ENCODE peak calls at places on chromosomes 16 and 17, in eight cellular contexts. B is neural progenitor cell, L is psoas muscle, W is thoracic aorta, Q is heart right ventricle, V is GM12878, T is cardiac muscle cell, C is PC-3. D is an unnamed sample.

GRCh38 chr17:33389506-33390141 is 96.5 kb upstream of the ASIC2 start:
- DNase-seq in T (peak), C (no peak), B (no peak), L (no peak), Q (no peak), W (no peak), V (no peak), D (no peak)

GRCh38 chr16:80285089-80285488 is 255.7 kb upstream of the DYNLRB2 start:
- DNase-seq in Q (no peak), T (no peak), L (no peak), B (no peak), V (no peak), C (no peak), W (no peak), D (no peak)

GRCh38 chr16:30186444-30186781 is 3.0 kb downstream of the CORO1A start:
- DNase-seq in Q (no peak), L (no peak), T (no peak), V (no peak), W (no peak), B (no peak), C (no peak), D (no peak)

GRCh38 chr17:51510940-51511339 is 250.6 kb downstream of the UTP18 start:
- DNase-seq in C (no peak), T (no peak), L (no peak), V (no peak), Q (no peak), W (no peak), B (no peak), D (no peak)

GRCh38 chr16:61936522-61936921 is 99.7 kb downstream of the CDH8 start:
- DNase-seq in C (peak), T (no peak), B (peak), V (no peak), L (no peak), Q (no peak), W (no peak), D (no peak)

GRCh38 chr17:27915715-27916114 is 22.6 kb upstream of the LYRM9 start:
- DNase-seq in T (no peak), Q (no peak), B (peak), L (no peak), V (no peak), C (no peak), W (no peak), D (no peak)

GRCh38 chr17:1012823-1013728 is 16.1 kb downstream of the TIMM22 start:
- DNase-seq in B (no peak), C (no peak), T (no peak), L (no peak), V (no peak), Q (no peak), W (no peak), D (no peak)

GRCh38 chr16:67661101-67661661 is 421 bp downstream of the PARD6A start:
- DNase-seq in V (no peak), W (no peak), Q (no peak), L (no peak), C (peak), T (peak), B (peak), D (no peak)

GRCh38 chr17:34980681-34981537 is 597 bp downstream of the LIG3 start:
- DNase-seq in C (peak), L (peak), B (peak), V (peak), T (peak), W (peak), Q (peak), D (peak)

GRCh38 chr16:86740817-86741799 is 162.8 kb downstream of the FOXL1 start:
- DNase-seq in V (no peak), T (peak), Q (peak), C (peak), B (peak), W (peak), L (peak), D (no peak)

GRCh38 chr17:79830763-79831366 is 8.4 kb downstream of the CBX4 start:
- DNase-seq in T (no peak), B (no peak), Q (no peak), W (no peak), C (no peak), V (no peak), L (no peak), D (no peak)

GRCh38 chr17:78421534-78422266 is 43.3 kb downstream of the PGS1 start:
- DNase-seq in T (peak), Q (peak), C (peak), B (peak), W (peak), V (peak), L (peak), D (peak)

GRCh38 chr17:39152134-39152884 is 872 bp upstream of the PLXDC1 start:
- DNase-seq in Q (peak), T (no peak), V (no peak), L (no peak), C (no peak), B (peak), W (no peak), D (peak)

GRCh38 chr17:65678534-65678933 is 117.1 kb upstream of the AXIN2 start:
- DNase-seq in V (no peak), W (no peak), T (no peak), Q (no peak), C (no peak), L (no peak), B (no peak), D (no peak)

GRCh38 chr17:37124074-37124824 is 175.5 kb downstream of the AATF start:
- DNase-seq in W (no peak), L (no peak), Q (no peak), V (no peak), B (no peak), T (peak), C (no peak), D (no peak)

GRCh38 chr17:38451030-38451839 is 23.0 kb downstream of the ARHGAP23 start:
- DNase-seq in Q (peak), C (no peak), V (no peak), B (peak), L (no peak), W (no peak), T (peak), D (no peak)

GRCh38 chr16:67445441-67445912 is 14.6 kb downstream of the HSD11B2 start:
- DNase-seq in T (no peak), B (no peak), L (no peak), V (no peak), C (no peak), Q (peak), W (no peak), D (no peak)

GRCh38 chr16:48978501-48978900 is 303.1 kb downstream of the CBLN1 start:
- DNase-seq in W (no peak), Q (no peak), T (no peak), V (no peak), L (no peak), C (no peak), B (no peak), D (no peak)

GRCh38 chr17:83062818-83063671 is 16.4 kb upstream of the METRNL start:
- DNase-seq in Q (peak), T (no peak), W (peak), B (no peak), L (no peak), C (no peak), V (no peak), D (no peak)

GRCh38 chr17:80082403-80083135 is 18.8 kb upstream of the GAA start:
- DNase-seq in L (peak), W (no peak), B (peak), V (no peak), T (peak), Q (peak), C (peak), D (peak)

GRCh38 chr17:17814162-17815061 is 22.4 kb downstream of the SREBF1 start:
- DNase-seq in V (no peak), B (no peak), W (no peak), C (no peak), L (peak), Q (no peak), T (no peak), D (no peak)

GRCh38 chr17:42913527-42913926 is 12.9 kb downstream of the G6PC1 start:
- DNase-seq in W (no peak), V (no peak), Q (no peak), C (peak), B (no peak), T (no peak), L (no peak), D (no peak)

GRCh38 chr17:19756551-19756950 is 8.5 kb upstream of the ALDH3A1 start:
- DNase-seq in Q (no peak), W (no peak), B (no peak), L (no peak), T (peak), V (no peak), C (no peak), D (no peak)

GRCh38 chr16:65120811-65121721 is 797 bp downstream of the CDH11 start:
- DNase-seq in T (peak), Q (peak), L (no peak), C (no peak), B (peak), W (no peak), V (no peak), D (no peak)

GRCh38 chr17:62601438-62601837 is 26.0 kb upstream of the MRC2 start:
- DNase-seq in C (no peak), B (no peak), V (no peak), T (peak), L (no peak), W (no peak), Q (no peak), D (no peak)

GRCh38 chr17:40284085-40284713 is 3.5 kb upstream of the CDC6 start:
- DNase-seq in C (peak), W (no peak), V (no peak), Q (no peak), L (no peak), B (no peak), T (peak), D (no peak)

DNA sequence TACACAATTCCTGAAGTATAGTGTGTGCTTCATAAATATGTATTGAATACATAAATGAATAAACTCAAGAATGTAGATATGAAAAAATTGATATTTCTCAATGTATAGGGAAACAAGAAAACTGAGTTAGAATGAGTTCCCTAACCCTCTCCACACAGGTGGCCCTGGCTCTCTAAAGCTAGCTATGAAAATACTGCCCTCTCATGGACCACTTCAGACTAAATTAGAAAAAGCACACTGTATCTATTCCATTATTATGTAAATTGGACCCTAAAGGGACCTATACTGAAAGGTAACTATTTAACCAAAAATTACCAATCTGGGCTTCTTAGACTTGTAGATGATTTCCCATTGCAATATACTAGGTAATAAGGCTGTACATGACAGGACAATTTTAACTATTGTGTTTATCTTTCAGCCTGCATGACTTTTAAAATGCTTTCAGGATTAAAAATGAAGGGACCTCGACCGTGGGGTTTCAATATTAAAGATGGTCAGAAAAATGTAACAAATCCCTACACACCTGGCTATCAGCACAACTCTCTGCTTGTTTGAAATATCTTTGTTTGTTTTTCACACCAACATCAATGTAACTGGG is 672.5 kb upstream of the KIF2B start:
- DNase-seq in L (no peak), Q (no peak), B (peak), T (peak), C (peak), W (no peak), V (no peak), D (no peak)
- TF ChIP-seq CTCF in L (peak), Q (peak), B (peak), T (peak), C (peak), W (no peak), V (no peak), D (no peak)

DNA sequence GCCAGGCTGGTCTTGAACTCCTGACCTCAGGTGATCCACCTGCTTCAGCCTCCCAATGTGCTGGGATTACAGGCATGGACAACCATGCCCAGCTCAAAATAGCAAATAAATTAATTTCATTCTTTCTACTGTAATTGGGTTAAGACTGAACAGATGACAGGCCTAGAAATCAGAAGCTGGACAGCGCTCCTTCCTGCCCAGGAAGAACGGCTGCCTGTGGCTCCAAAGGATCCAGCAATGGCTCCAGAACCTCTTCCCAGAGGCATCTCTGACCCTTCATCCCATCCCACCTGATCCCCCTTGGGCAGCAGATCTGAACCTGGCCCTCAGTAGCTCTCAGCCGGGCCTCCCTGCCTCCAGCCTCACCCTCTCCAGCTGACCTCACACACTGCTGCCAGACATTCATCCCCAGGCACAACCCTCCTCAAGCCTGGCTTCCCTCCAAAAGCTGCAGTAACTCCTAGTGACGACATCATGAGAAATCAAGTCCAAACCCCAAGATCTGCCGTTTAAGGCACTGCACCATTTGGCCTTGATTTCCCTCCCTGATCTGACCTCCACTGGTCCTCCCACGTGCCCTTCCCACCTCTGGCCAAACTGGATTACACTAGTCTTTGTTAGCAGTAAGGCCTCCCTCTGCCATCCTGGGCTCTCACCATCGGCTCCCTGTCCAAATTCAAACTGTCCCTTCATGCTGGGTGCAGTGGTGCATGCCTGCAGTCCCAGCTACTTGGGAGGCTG is 3.1 kb upstream of the MIF4GD start:
- DNase-seq in T (peak), L (peak), V (no peak), B (no peak), C (peak), Q (no peak), W (no peak), D (no peak)
- H3K27ac ChIP-seq in T (no peak), L (no peak), V (no peak), B (no peak), C (no peak), Q (no peak), W (no peak), D (no peak)

DNA sequence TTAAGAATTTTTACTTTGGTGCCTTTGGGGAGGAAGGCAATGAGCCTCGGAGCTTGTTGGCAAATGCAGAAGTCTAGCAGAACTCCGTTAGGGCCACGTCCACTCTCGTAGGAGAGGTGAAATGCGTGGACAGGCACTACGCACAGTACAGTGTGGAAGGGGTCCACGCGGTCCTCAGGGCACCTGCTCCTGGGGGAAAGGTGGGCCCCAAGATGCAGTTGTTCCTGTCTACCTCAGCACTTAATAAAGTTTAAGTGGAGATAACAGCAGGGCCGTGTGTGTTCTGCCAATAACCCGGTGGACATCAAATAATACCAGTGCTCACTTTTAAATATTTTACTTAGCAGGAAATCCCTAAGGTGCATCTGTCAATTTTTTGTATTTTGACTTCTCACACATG is 1.8 kb downstream of the RAB11FIP3 start:
- DNase-seq in T (no peak), C (no peak), L (no peak), Q (no peak), V (no peak), B (no peak), W (no peak), D (no peak)
- TF ChIP-seq CTCF in T (no peak), C (no peak), L (no peak), Q (no peak), V (no peak), B (no peak), W (no peak), D (no peak)

DNA sequence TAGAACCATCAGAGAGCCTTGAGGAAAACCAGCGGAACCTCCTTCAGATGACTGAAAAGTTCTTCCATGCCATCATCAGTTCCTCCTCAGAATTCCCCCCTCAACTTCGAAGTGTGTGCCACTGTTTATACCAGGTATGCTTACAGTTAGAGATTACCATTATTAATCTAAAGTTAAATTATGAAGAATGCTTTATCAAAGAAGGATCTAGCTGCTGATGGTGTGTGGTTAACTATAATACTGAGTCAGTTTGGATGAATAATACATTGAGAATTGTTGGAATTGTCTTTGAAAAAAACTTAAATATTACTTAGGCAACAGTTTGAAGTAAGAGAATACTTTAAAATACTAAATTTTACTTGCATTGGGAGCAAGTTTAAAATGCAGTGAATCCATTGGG is 48.1 kb downstream of the OMG start:
- DNase-seq in W (no peak), L (no peak), C (peak), B (no peak), T (peak), V (no peak), Q (no peak), D (no peak)
- H3K27ac ChIP-seq in W (no peak), L (no peak), C (peak), B (no peak), T (no peak), V (no peak), Q (no peak), D (no peak)

GRCh38 chr16:88613911-88614817 is 24.2 kb upstream of the IL17C start:
- DNase-seq in T (no peak), W (no peak), C (no peak), B (no peak), Q (no peak), V (no peak), L (no peak), D (no peak)

GRCh38 chr16:88614818-88615580 is 23.4 kb upstream of the IL17C start:
- DNase-seq in W (no peak), B (no peak), T (no peak), C (no peak), Q (no peak), L (no peak), V (no peak), D (no peak)

GRCh38 chr16:88616320-88616719 is 22.1 kb upstream of the IL17C start:
- DNase-seq in W (no peak), C (no peak), Q (no peak), T (no peak), B (no peak), L (no peak), V (no peak), D (no peak)

GRCh38 chr16:88611220-88611821 is 27.1 kb upstream of the IL17C start:
- DNase-seq in V (no peak), W (no peak), B (peak), L (no peak), C (no peak), T (no peak), Q (no peak), D (no peak)

DNA sequence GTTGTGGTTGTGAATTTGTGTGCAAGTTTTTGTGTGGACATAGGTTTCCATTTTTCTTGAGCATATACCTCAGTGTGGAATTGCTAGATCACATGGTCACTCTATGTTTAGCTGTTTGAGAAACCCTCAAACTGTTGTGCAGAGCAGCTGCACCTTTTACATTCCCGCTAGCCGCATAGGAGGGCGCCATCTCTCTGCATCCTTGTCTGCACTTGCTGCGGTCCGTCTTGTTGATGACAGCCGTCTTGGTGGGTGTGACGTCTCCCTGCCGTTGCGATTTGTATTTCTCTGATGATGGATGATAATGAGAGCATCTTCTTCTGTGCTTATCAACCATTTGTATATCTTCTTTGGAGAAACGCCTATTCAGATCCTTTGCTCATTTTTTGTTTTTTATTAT is 25.1 kb upstream of the IL17C start:
- DNase-seq in Q (no peak), V (no peak), W (no peak), C (no peak), L (no peak), T (no peak), B (no peak), D (no peak)
- TF ChIP-seq CTCF in Q (no peak), V (no peak), W (no peak), C (no peak), L (no peak), T (no peak), B (no peak), D (no peak)

GRCh38 chr16:85079785-85080602 is 32.3 kb downstream of the CIBAR2 start:
- DNase-seq in L (no peak), T (no peak), C (no peak), Q (no peak), V (no peak), B (no peak), W (no peak), D (no peak)
- H3K27ac ChIP-seq in L (no peak), T (no peak), C (no peak), Q (no peak), V (no peak), B (no peak), W (no peak), D (no peak)